ENCODE peak calls at places on chromosomes 16 and 17, in seven cellular contexts. O, K, H, P, I, M and W are unnamed samples.

GRCh38 chr17:7886227-7887037 is 2.2 kb upstream of the CHD3 start:
- DNase-seq in O (peak), K (no peak), H (peak), P (peak), I (peak), M (no peak), W (peak)

GRCh38 chr17:8369944-8370343 is 6.6 kb downstream of the KRABD2 start:
- DNase-seq in O (no peak), K (no peak), H (no peak), P (no peak), I (no peak), M (no peak), W (no peak)

GRCh38 chr16:84826558-84826941 is 6.8 kb downstream of the CRISPLD2 start:
- DNase-seq in O (no peak), K (no peak), H (no peak), P (no peak), I (no peak), M (no peak), W (no peak)

GRCh38 chr16:81701296-81701970 is 77.7 kb upstream of the PLCG2 start:
- DNase-seq in O (no peak), K (no peak), H (no peak), P (no peak), I (no peak), M (no peak), W (no peak)

GRCh38 chr17:39194089-39194984 is 3.1 kb downstream of the CACNB1 start:
- DNase-seq in O (no peak), K (no peak), H (no peak), P (peak), I (no peak), M (no peak), W (peak)

GRCh38 chr16:87702325-87702811 is 63.4 kb downstream of the KLHDC4 start:
- DNase-seq in O (peak), K (no peak), H (no peak), P (peak), I (peak), M (no peak), W (no peak)

GRCh38 chr17:43734376-43734775 is 24.2 kb downstream of the SOST start:
- DNase-seq in O (no peak), K (no peak), H (no peak), P (no peak), I (no peak), M (no peak), W (no peak)

GRCh38 chr16:81641403-81642106 is 137.5 kb upstream of the PLCG2 start:
- DNase-seq in O (no peak), K (no peak), H (peak), P (no peak), I (no peak), M (no peak), W (no peak)

GRCh38 chr17:74748529-74749261 is at the start of gene NHERF1:
- DNase-seq in O (peak), K (peak), H (peak), P (no peak), I (peak), M (no peak), W (peak)

GRCh38 chr17:75676461-75676860 is 9.3 kb downstream of the SAP30BP start:
- DNase-seq in O (no peak), K (no peak), H (no peak), P (no peak), I (no peak), M (no peak), W (no peak)

GRCh38 chr17:63170795-63171194 is 204.8 kb downstream of the TANC2 start:
- DNase-seq in O (no peak), K (no peak), H (no peak), P (no peak), I (no peak), M (no peak), W (no peak)

GRCh38 chr17:2335726-2336214 is 487 bp downstream of the TSR1 start:
- DNase-seq in O (no peak), K (no peak), H (no peak), P (peak), I (no peak), M (no peak), W (no peak)

GRCh38 chr16:81786868-81787267 is 7.8 kb downstream of the PLCG2 start:
- DNase-seq in O (no peak), K (no peak), H (no peak), P (no peak), I (no peak), M (no peak), W (no peak)

GRCh38 chr16:54063374-54063773 is 223.2 kb downstream of the IRX3 start:
- DNase-seq in O (no peak), K (no peak), H (no peak), P (no peak), I (no peak), M (no peak), W (no peak)

GRCh38 chr17:39632153-39632941 is 4.6 kb upstream of the STARD3 start:
- DNase-seq in O (no peak), K (no peak), H (peak), P (no peak), I (no peak), M (no peak), W (no peak)

GRCh38 chr16:59259074-59259963 is 525.2 kb upstream of the GOT2 start:
- DNase-seq in O (no peak), K (no peak), H (no peak), P (no peak), I (no peak), M (no peak), W (no peak)

GRCh38 chr17:59190806-59191205 is 19.0 kb upstream of the SMG8 start:
- DNase-seq in O (no peak), K (no peak), H (no peak), P (no peak), I (no peak), M (no peak), W (no peak)

GRCh38 chr16:70529051-70529777 is 5.6 kb downstream of the SF3B3 start:
- DNase-seq in O (no peak), K (no peak), H (no peak), P (no peak), I (no peak), M (no peak), W (peak)

GRCh38 chr17:50266384-50267073 is 7.7 kb upstream of the TMEM92 start:
- DNase-seq in O (no peak), K (no peak), H (no peak), P (no peak), I (no peak), M (no peak), W (no peak)

GRCh38 chr16:22813223-22813945 is 578 bp upstream of the HS3ST2 start:
- DNase-seq in O (no peak), K (no peak), H (no peak), P (peak), I (peak), M (no peak), W (no peak)

GRCh38 chr17:82009413-82009812 is 13.3 kb downstream of the CENPX start:
- DNase-seq in O (no peak), K (no peak), H (no peak), P (no peak), I (no peak), M (no peak), W (no peak)

GRCh38 chr16:87625241-87625797 is 23.0 kb downstream of the JPH3 start:
- DNase-seq in O (no peak), K (no peak), H (no peak), P (no peak), I (no peak), M (no peak), W (no peak)

GRCh38 chr17:12282056-12282455 is 261.4 kb downstream of the MAP2K4 start:
- DNase-seq in O (no peak), K (no peak), H (no peak), P (no peak), I (no peak), M (no peak), W (peak)

GRCh38 chr16:52090080-52090479 is 456.9 kb downstream of the TOX3 start:
- DNase-seq in O (no peak), K (no peak), H (no peak), P (no peak), I (no peak), M (no peak), W (no peak)

GRCh38 chr17:81040791-81041337 is 5.9 kb downstream of the BAIAP2 start:
- DNase-seq in O (peak), K (no peak), H (no peak), P (peak), I (no peak), M (no peak), W (peak)

GRCh38 chr17:1222321-1222720 is 42.5 kb upstream of the ABR start:
- DNase-seq in O (no peak), K (peak), H (no peak), P (no peak), I (no peak), M (no peak), W (no peak)

GRCh38 chr16:66695474-66695934 is 1.0 kb downstream of the CMTM4 start:
- DNase-seq in O (no peak), K (no peak), H (no peak), P (no peak), I (no peak), M (no peak), W (no peak)

GRCh38 chr16:79599256-79599836 is 1.2 kb downstream of the MAF start:
- DNase-seq in O (peak), K (no peak), H (no peak), P (peak), I (peak), M (no peak), W (peak)

GRCh38 chr17:38685485-38685884 is 10.7 kb upstream of the EPOP start:
- DNase-seq in O (no peak), K (no peak), H (no peak), P (no peak), I (no peak), M (no peak), W (no peak)

GRCh38 chr16:81908466-81909230 is 102.6 kb downstream of the SDR42E1 start:
- DNase-seq in O (no peak), K (no peak), H (no peak), P (no peak), I (no peak), M (no peak), W (no peak)

GRCh38 chr17:7740481-7741001 is 23.0 kb downstream of the DNAH2 start:
- DNase-seq in O (no peak), K (no peak), H (no peak), P (no peak), I (no peak), M (no peak), W (no peak)

GRCh38 chr16:85898521-85899442 is at the start of gene IRF8:
- DNase-seq in O (peak), K (no peak), H (peak), P (no peak), I (peak), M (no peak), W (no peak)

GRCh38 chr16:30060354-30061194 is 5.0 kb upstream of the ALDOA start:
- DNase-seq in O (no peak), K (no peak), H (peak), P (no peak), I (no peak), M (no peak), W (no peak)